ENCODE peak calls at places on chromosome 3, in four cellular contexts. J is glomerular endothelial cell; I is endothelial cell of umbilical vein; Q is activated CD4-positive, alpha-beta T cell treated with anti-CD3 and anti-CD28 coated beads for 48 hours. V is an unnamed sample.

GRCh38 chr3:190013943-190014924 is 106.5 kb downstream of the P3H2 start:
- DNase-seq in J (no peak), I (no peak), Q (no peak), V (no peak)

GRCh38 chr3:46380471-46381215 is 9.9 kb downstream of the CCR5 start:
- DNase-seq in J (no peak), I (no peak), Q (no peak), V (peak)

GRCh38 chr3:146832815-146833458 is 227.8 kb upstream of the PLSCR5 start:
- DNase-seq in J (no peak), I (no peak), Q (no peak), V (no peak)

GRCh38 chr3:142445816-142446254 is 2.0 kb downstream of the XRN1 start:
- DNase-seq in J (no peak), I (peak), Q (peak), V (no peak)

GRCh38 chr3:64489361-64490044 is 198.3 kb downstream of the ADAMTS9 start:
- DNase-seq in J (no peak), I (no peak), Q (no peak), V (peak)

GRCh38 chr3:45306406-45307008 is 80.4 kb upstream of the TMEM158 start:
- DNase-seq in J (no peak), I (no peak), Q (no peak), V (no peak)

GRCh38 chr3:59424268-59425010 is 374.6 kb upstream of the CFAP20DC start:
- DNase-seq in J (no peak), I (no peak), Q (peak), V (no peak)

GRCh38 chr3:174197416-174197815 is 661.7 kb upstream of the NAALADL2 start:
- DNase-seq in J (no peak), I (no peak), Q (no peak), V (no peak)

GRCh38 chr3:123732447-123732846 is 147.6 kb upstream of the HACD2 start:
- DNase-seq in J (no peak), I (no peak), Q (peak), V (no peak)

GRCh38 chr3:185630182-185630622 is 44.1 kb downstream of the SENP2 start:
- DNase-seq in J (peak), I (peak), Q (no peak), V (no peak)

GRCh38 chr3:190401943-190402342 is 14.0 kb downstream of the CLDN16 start:
- DNase-seq in J (peak), I (peak), Q (no peak), V (no peak)

GRCh38 chr3:8596706-8597514 is 47.7 kb downstream of the SSUH2 start:
- DNase-seq in J (no peak), I (no peak), Q (no peak), V (no peak)

GRCh38 chr3:179806177-179806576 is 153.3 kb downstream of the USP13 start:
- DNase-seq in J (no peak), I (no peak), Q (no peak), V (no peak)

GRCh38 chr3:75938921-75939320 is 153.6 kb upstream of the ZNF717 start:
- DNase-seq in J (no peak), I (no peak), Q (no peak), V (no peak)

GRCh38 chr3:32820971-32821685 is 3.3 kb downstream of the TRIM71 start:
- DNase-seq in J (no peak), I (no peak), Q (no peak), V (no peak)

GRCh38 chr3:42654331-42655201 is 1.1 kb downstream of the ZBTB47 start:
- DNase-seq in J (no peak), I (peak), Q (no peak), V (no peak)

GRCh38 chr3:138367912-138368311 is 19.5 kb downstream of the MRAS start:
- DNase-seq in J (no peak), I (no peak), Q (no peak), V (no peak)

GRCh38 chr3:51568041-51568440 is 29.5 kb downstream of the RAD54L2 start:
- DNase-seq in J (no peak), I (no peak), Q (no peak), V (no peak)

GRCh38 chr3:142802891-142803290 is 79.1 kb downstream of the TRPC1 start:
- DNase-seq in J (no peak), I (no peak), Q (no peak), V (no peak)

GRCh38 chr3:50190921-50191660 is at the start of gene GNAT1:
- DNase-seq in J (no peak), I (peak), Q (no peak), V (no peak)

GRCh38 chr3:22377421-22377820 is 626.4 kb upstream of the ZNF385D start:
- DNase-seq in J (no peak), I (no peak), Q (no peak), V (no peak)

GRCh38 chr3:110504901-110505300 is 566.7 kb upstream of the NECTIN3 start:
- DNase-seq in J (no peak), I (no peak), Q (no peak), V (no peak)

GRCh38 chr3:108125550-108126071 is 34.8 kb upstream of the CD47 start:
- DNase-seq in J (no peak), I (peak), Q (peak), V (no peak)

GRCh38 chr3:102124301-102125158 is 275.2 kb downstream of the NFKBIZ start:
- DNase-seq in J (no peak), I (no peak), Q (no peak), V (no peak)

GRCh38 chr3:147299656-147300055 is 106.7 kb downstream of the ZIC4 start:
- DNase-seq in J (no peak), I (peak), Q (no peak), V (no peak)

GRCh38 chr3:193788189-193788946 is 195.4 kb downstream of the OPA1 start:
- DNase-seq in J (no peak), I (peak), Q (peak), V (no peak)

GRCh38 chr3:114294940-114295480 is 1.2 kb downstream of the TIGIT start:
- DNase-seq in J (no peak), I (no peak), Q (no peak), V (no peak)

GRCh38 chr3:171640520-171641412 is 169.5 kb downstream of the PLD1 start:
- DNase-seq in J (no peak), I (peak), Q (no peak), V (no peak)

GRCh38 chr3:46843508-46843907 is 19.7 kb downstream of the MYL3 start:
- DNase-seq in J (no peak), I (no peak), Q (no peak), V (no peak)

GRCh38 chr3:13932578-13933295 is 52.9 kb upstream of the WNT7A start:
- DNase-seq in J (no peak), I (no peak), Q (peak), V (no peak)

GRCh38 chr3:155791190-155791589 is 14.9 kb downstream of the C3orf33 start:
- DNase-seq in J (no peak), I (no peak), Q (peak), V (no peak)

GRCh38 chr3:139639662-139640061 is 38.1 kb downstream of the NMNAT3 start:
- DNase-seq in J (no peak), I (no peak), Q (no peak), V (no peak)

GRCh38 chr3:43907508-43907858 is 216.7 kb downstream of the ABHD5 start:
- DNase-seq in J (no peak), I (no peak), Q (no peak), V (no peak)

GRCh38 chr3:39849992-39850706 is 40.7 kb downstream of the MYRIP start:
- DNase-seq in J (no peak), I (no peak), Q (no peak), V (peak)

GRCh38 chr3:160446522-160447056 is 3.0 kb downstream of the TRIM59 start:
- DNase-seq in J (no peak), I (no peak), Q (no peak), V (no peak)

GRCh38 chr3:34683851-34684250 is 885.4 kb downstream of the PDCD6IP start:
- DNase-seq in J (peak), I (peak), Q (peak), V (peak)

GRCh38 chr3:50237133-50237651 is 1.2 kb downstream of the GNAI2 start:
- DNase-seq in J (no peak), I (peak), Q (peak), V (no peak)

GRCh38 chr3:122533931-122534334 is 19.2 kb upstream of the KPNA1 start:
- DNase-seq in J (no peak), I (no peak), Q (peak), V (no peak)

GRCh38 chr3:12423918-12424634 is 60.2 kb upstream of the TSEN2 start:
- DNase-seq in J (no peak), I (peak), Q (peak), V (no peak)